ENCODE peak calls at places on chromosomes 12 and 14, in eight cellular contexts. One of them, this sample, is unnamed.

GRCh38 chr12:34607520-34608195 is 585.4 kb downstream of the ALG10 start:
- DNase-seq in SK-N-SH: peak
- DNase-seq in CD8-positive, alpha-beta T cell: no peak
- DNase-seq in hepatocyte: no peak
- DNase-seq in right cardiac atrium: no peak
- DNase-seq in mesenchymal stem cell: no peak
- DNase-seq in stomach: no peak
- DNase-seq in adrenal gland: no peak
- DNase-seq in this sample: no peak

GRCh38 chr12:14262771-14263511 is 102.5 kb upstream of the ATF7IP start:
- DNase-seq in mesenchymal stem cell: no peak
- DNase-seq in adrenal gland: no peak
- DNase-seq in SK-N-SH: no peak
- DNase-seq in hepatocyte: no peak
- DNase-seq in CD8-positive, alpha-beta T cell: no peak
- DNase-seq in stomach: no peak
- DNase-seq in right cardiac atrium: no peak
- DNase-seq in this sample: no peak

GRCh38 chr14:74613211-74613914 is 1.3 kb upstream of the LTBP2 start:
- DNase-seq in adrenal gland: no peak
- DNase-seq in right cardiac atrium: no peak
- DNase-seq in stomach: no peak
- DNase-seq in SK-N-SH: no peak
- DNase-seq in hepatocyte: no peak
- DNase-seq in mesenchymal stem cell: no peak
- DNase-seq in CD8-positive, alpha-beta T cell: no peak
- DNase-seq in this sample: no peak

GRCh38 chr12:74499192-74499591 is 38.4 kb upstream of the ATXN7L3B start:
- DNase-seq in mesenchymal stem cell: no peak
- DNase-seq in CD8-positive, alpha-beta T cell: no peak
- DNase-seq in SK-N-SH: no peak
- DNase-seq in right cardiac atrium: no peak
- DNase-seq in stomach: no peak
- DNase-seq in adrenal gland: no peak
- DNase-seq in hepatocyte: no peak
- DNase-seq in this sample: no peak

GRCh38 chr12:107282628-107283027 is 189.3 kb upstream of the CRY1 start:
- DNase-seq in CD8-positive, alpha-beta T cell: no peak
- DNase-seq in mesenchymal stem cell: no peak
- DNase-seq in stomach: no peak
- DNase-seq in hepatocyte: no peak
- DNase-seq in SK-N-SH: no peak
- DNase-seq in adrenal gland: no peak
- DNase-seq in right cardiac atrium: no peak
- DNase-seq in this sample: no peak

GRCh38 chr14:50036211-50036610 is 80.2 kb downstream of the VCPKMT start:
- DNase-seq in mesenchymal stem cell: no peak
- DNase-seq in CD8-positive, alpha-beta T cell: no peak
- DNase-seq in SK-N-SH: no peak
- DNase-seq in stomach: peak
- DNase-seq in right cardiac atrium: no peak
- DNase-seq in adrenal gland: no peak
- DNase-seq in hepatocyte: no peak
- DNase-seq in this sample: no peak

GRCh38 chr14:77026930-77027537 is 1.5 kb downstream of the IRF2BPL start:
- DNase-seq in SK-N-SH: peak
- DNase-seq in right cardiac atrium: peak
- DNase-seq in mesenchymal stem cell: peak
- DNase-seq in CD8-positive, alpha-beta T cell: peak
- DNase-seq in hepatocyte: peak
- DNase-seq in stomach: peak
- DNase-seq in adrenal gland: peak
- DNase-seq in this sample: no peak

GRCh38 chr14:101554991-101555668 is 6.2 kb upstream of the DIO3 start:
- DNase-seq in right cardiac atrium: peak
- DNase-seq in hepatocyte: peak
- DNase-seq in CD8-positive, alpha-beta T cell: no peak
- DNase-seq in stomach: no peak
- DNase-seq in SK-N-SH: peak
- DNase-seq in mesenchymal stem cell: no peak
- DNase-seq in adrenal gland: no peak
- DNase-seq in this sample: no peak

GRCh38 chr14:105060751-105061427 is 4.3 kb downstream of the GPR132 start:
- DNase-seq in adrenal gland: peak
- DNase-seq in stomach: peak
- DNase-seq in CD8-positive, alpha-beta T cell: peak
- DNase-seq in hepatocyte: peak
- DNase-seq in mesenchymal stem cell: no peak
- DNase-seq in SK-N-SH: peak
- DNase-seq in right cardiac atrium: peak
- DNase-seq in this sample: peak

GRCh38 chr14:20603813-20604212 is 12.6 kb upstream of the RNASE12 start:
- DNase-seq in hepatocyte: no peak
- DNase-seq in stomach: no peak
- DNase-seq in CD8-positive, alpha-beta T cell: no peak
- DNase-seq in right cardiac atrium: no peak
- DNase-seq in mesenchymal stem cell: no peak
- DNase-seq in SK-N-SH: no peak
- DNase-seq in adrenal gland: no peak
- DNase-seq in this sample: no peak

GRCh38 chr14:101290681-101291080 is 270.6 kb upstream of the DIO3 start:
- DNase-seq in hepatocyte: no peak
- DNase-seq in CD8-positive, alpha-beta T cell: no peak
- DNase-seq in stomach: no peak
- DNase-seq in SK-N-SH: no peak
- DNase-seq in mesenchymal stem cell: no peak
- DNase-seq in right cardiac atrium: no peak
- DNase-seq in adrenal gland: no peak
- DNase-seq in this sample: no peak

GRCh38 chr14:76647699-76648298 is 113.5 kb upstream of the VASH1 start:
- DNase-seq in CD8-positive, alpha-beta T cell: no peak
- DNase-seq in stomach: no peak
- DNase-seq in SK-N-SH: peak
- DNase-seq in hepatocyte: peak
- DNase-seq in mesenchymal stem cell: peak
- DNase-seq in right cardiac atrium: no peak
- DNase-seq in adrenal gland: peak
- DNase-seq in this sample: peak

GRCh38 chr12:122064780-122065588 is 13.6 kb upstream of the MLXIP start:
- DNase-seq in hepatocyte: peak
- DNase-seq in SK-N-SH: peak
- DNase-seq in CD8-positive, alpha-beta T cell: no peak
- DNase-seq in mesenchymal stem cell: peak
- DNase-seq in right cardiac atrium: peak
- DNase-seq in adrenal gland: peak
- DNase-seq in stomach: no peak
- DNase-seq in this sample: peak

GRCh38 chr12:111580737-111581136 is 18.4 kb downstream of the ATXN2 start:
- DNase-seq in hepatocyte: no peak
- DNase-seq in adrenal gland: no peak
- DNase-seq in CD8-positive, alpha-beta T cell: no peak
- DNase-seq in mesenchymal stem cell: no peak
- DNase-seq in SK-N-SH: no peak
- DNase-seq in right cardiac atrium: no peak
- DNase-seq in stomach: no peak
- DNase-seq in this sample: no peak

GRCh38 chr14:103949386-103949785 is 7.1 kb upstream of the RD3L start:
- DNase-seq in hepatocyte: no peak
- DNase-seq in right cardiac atrium: no peak
- DNase-seq in mesenchymal stem cell: no peak
- DNase-seq in stomach: no peak
- DNase-seq in adrenal gland: no peak
- DNase-seq in SK-N-SH: no peak
- DNase-seq in CD8-positive, alpha-beta T cell: no peak
- DNase-seq in this sample: no peak

GRCh38 chr14:101840649-101841365 is 79.3 kb downstream of the PPP2R5C start:
- DNase-seq in right cardiac atrium: no peak
- DNase-seq in adrenal gland: no peak
- DNase-seq in mesenchymal stem cell: no peak
- DNase-seq in SK-N-SH: peak
- DNase-seq in CD8-positive, alpha-beta T cell: no peak
- DNase-seq in stomach: no peak
- DNase-seq in hepatocyte: no peak
- DNase-seq in this sample: no peak

GRCh38 chr14:90693413-90693812 is 122.8 kb downstream of the TTC7B start:
- DNase-seq in adrenal gland: no peak
- DNase-seq in SK-N-SH: no peak
- DNase-seq in hepatocyte: no peak
- DNase-seq in mesenchymal stem cell: no peak
- DNase-seq in CD8-positive, alpha-beta T cell: no peak
- DNase-seq in right cardiac atrium: no peak
- DNase-seq in stomach: no peak
- DNase-seq in this sample: no peak

GRCh38 chr14:64979336-64980074 is 7.2 kb upstream of the FNTB start:
- DNase-seq in right cardiac atrium: no peak
- DNase-seq in CD8-positive, alpha-beta T cell: no peak
- DNase-seq in adrenal gland: no peak
- DNase-seq in SK-N-SH: no peak
- DNase-seq in mesenchymal stem cell: no peak
- DNase-seq in hepatocyte: peak
- DNase-seq in stomach: no peak
- DNase-seq in this sample: no peak

GRCh38 chr14:50792634-50793068 is 38.3 kb downstream of the NIN start:
- DNase-seq in mesenchymal stem cell: no peak
- DNase-seq in hepatocyte: no peak
- DNase-seq in right cardiac atrium: no peak
- DNase-seq in adrenal gland: no peak
- DNase-seq in stomach: no peak
- DNase-seq in SK-N-SH: no peak
- DNase-seq in CD8-positive, alpha-beta T cell: no peak
- DNase-seq in this sample: no peak

GRCh38 chr14:24366375-24366663 is 1.7 kb upstream of the NFATC4 start:
- DNase-seq in SK-N-SH: no peak
- DNase-seq in mesenchymal stem cell: no peak
- DNase-seq in CD8-positive, alpha-beta T cell: no peak
- DNase-seq in right cardiac atrium: no peak
- DNase-seq in hepatocyte: no peak
- DNase-seq in adrenal gland: no peak
- DNase-seq in stomach: no peak
- DNase-seq in this sample: no peak
- H3K4me3 ChIP-seq in SK-N-SH: peak
- H3K4me3 ChIP-seq in mesenchymal stem cell: peak
- H3K4me3 ChIP-seq in CD8-positive, alpha-beta T cell: peak
- H3K4me3 ChIP-seq in right cardiac atrium: peak
- H3K4me3 ChIP-seq in hepatocyte: peak
- H3K4me3 ChIP-seq in adrenal gland: peak
- H3K4me3 ChIP-seq in stomach: peak
- H3K4me3 ChIP-seq in this sample: peak

GRCh38 chr12:114673169-114673833 is 10.7 kb downstream of the TBX3 start:
- DNase-seq in CD8-positive, alpha-beta T cell: no peak
- DNase-seq in mesenchymal stem cell: peak
- DNase-seq in hepatocyte: peak
- DNase-seq in adrenal gland: peak
- DNase-seq in stomach: no peak
- DNase-seq in SK-N-SH: peak
- DNase-seq in right cardiac atrium: peak
- DNase-seq in this sample: peak
- H3K4me3 ChIP-seq in CD8-positive, alpha-beta T cell: no peak
- H3K4me3 ChIP-seq in mesenchymal stem cell: no peak
- H3K4me3 ChIP-seq in hepatocyte: peak
- H3K4me3 ChIP-seq in adrenal gland: peak
- H3K4me3 ChIP-seq in stomach: no peak
- H3K4me3 ChIP-seq in SK-N-SH: no peak
- H3K4me3 ChIP-seq in right cardiac atrium: no peak
- H3K4me3 ChIP-seq in this sample: peak

GRCh38 chr12:79082595-79082994 is 218.0 kb downstream of the SYT1 start:
- DNase-seq in stomach: no peak
- DNase-seq in hepatocyte: no peak
- DNase-seq in CD8-positive, alpha-beta T cell: no peak
- DNase-seq in right cardiac atrium: no peak
- DNase-seq in mesenchymal stem cell: no peak
- DNase-seq in adrenal gland: no peak
- DNase-seq in SK-N-SH: no peak
- DNase-seq in this sample: no peak

GRCh38 chr12:79085106-79085682 is 220.6 kb downstream of the SYT1 start:
- DNase-seq in stomach: no peak
- DNase-seq in right cardiac atrium: no peak
- DNase-seq in CD8-positive, alpha-beta T cell: no peak
- DNase-seq in hepatocyte: no peak
- DNase-seq in mesenchymal stem cell: no peak
- DNase-seq in SK-N-SH: no peak
- DNase-seq in adrenal gland: no peak
- DNase-seq in this sample: no peak

GRCh38 chr12:79083181-79083580 is 218.6 kb downstream of the SYT1 start:
- DNase-seq in hepatocyte: no peak
- DNase-seq in adrenal gland: no peak
- DNase-seq in SK-N-SH: no peak
- DNase-seq in mesenchymal stem cell: no peak
- DNase-seq in stomach: no peak
- DNase-seq in CD8-positive, alpha-beta T cell: no peak
- DNase-seq in right cardiac atrium: no peak
- DNase-seq in this sample: no peak

GRCh38 chr12:79086546-79086945 is 222.0 kb downstream of the SYT1 start:
- DNase-seq in mesenchymal stem cell: no peak
- DNase-seq in right cardiac atrium: no peak
- DNase-seq in adrenal gland: no peak
- DNase-seq in SK-N-SH: no peak
- DNase-seq in CD8-positive, alpha-beta T cell: no peak
- DNase-seq in hepatocyte: no peak
- DNase-seq in stomach: no peak
- DNase-seq in this sample: no peak
- H3K4me3 ChIP-seq in mesenchymal stem cell: no peak
- H3K4me3 ChIP-seq in right cardiac atrium: no peak
- H3K4me3 ChIP-seq in adrenal gland: no peak
- H3K4me3 ChIP-seq in SK-N-SH: no peak
- H3K4me3 ChIP-seq in CD8-positive, alpha-beta T cell: no peak
- H3K4me3 ChIP-seq in hepatocyte: no peak
- H3K4me3 ChIP-seq in stomach: no peak
- H3K4me3 ChIP-seq in this sample: no peak

GRCh38 chr12:70070494-70071007 is 172.7 kb upstream of the CNOT2 start:
- DNase-seq in SK-N-SH: peak
- DNase-seq in CD8-positive, alpha-beta T cell: no peak
- DNase-seq in hepatocyte: no peak
- DNase-seq in mesenchymal stem cell: peak
- DNase-seq in stomach: no peak
- DNase-seq in adrenal gland: no peak
- DNase-seq in right cardiac atrium: no peak
- DNase-seq in this sample: peak
- H3K4me3 ChIP-seq in SK-N-SH: no peak
- H3K4me3 ChIP-seq in CD8-positive, alpha-beta T cell: no peak
- H3K4me3 ChIP-seq in hepatocyte: no peak
- H3K4me3 ChIP-seq in mesenchymal stem cell: no peak
- H3K4me3 ChIP-seq in stomach: no peak
- H3K4me3 ChIP-seq in adrenal gland: no peak
- H3K4me3 ChIP-seq in right cardiac atrium: no peak
- H3K4me3 ChIP-seq in this sample: no peak

DNA sequence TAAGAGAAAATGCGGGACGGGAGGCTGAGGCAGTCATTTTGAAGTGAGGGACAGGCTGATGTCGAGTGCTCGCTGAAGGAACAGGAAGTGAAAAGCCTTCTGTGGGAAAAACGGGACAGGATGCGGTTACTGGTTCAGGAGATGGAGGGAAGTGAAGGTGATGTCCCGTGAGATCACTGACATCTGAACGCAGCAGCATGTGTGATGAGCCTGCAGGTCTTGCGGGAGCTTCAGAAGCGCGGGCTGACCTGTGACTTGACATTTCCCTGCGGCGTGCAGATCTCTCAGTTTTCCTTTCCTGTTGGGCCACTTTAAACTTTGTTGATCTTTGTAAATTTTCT is 77.8 kb downstream of the DDX51 start:
- DNase-seq in adrenal gland: no peak
- DNase-seq in right cardiac atrium: no peak
- DNase-seq in stomach: no peak
- DNase-seq in mesenchymal stem cell: peak
- DNase-seq in hepatocyte: no peak
- DNase-seq in SK-N-SH: no peak
- DNase-seq in CD8-positive, alpha-beta T cell: peak
- DNase-seq in this sample: no peak
- H3K4me3 ChIP-seq in adrenal gland: no peak
- H3K4me3 ChIP-seq in right cardiac atrium: no peak
- H3K4me3 ChIP-seq in stomach: no peak
- H3K4me3 ChIP-seq in mesenchymal stem cell: no peak
- H3K4me3 ChIP-seq in hepatocyte: no peak
- H3K4me3 ChIP-seq in SK-N-SH: no peak
- H3K4me3 ChIP-seq in CD8-positive, alpha-beta T cell: no peak
- H3K4me3 ChIP-seq in this sample: no peak